ENCODE peak calls at places on chromosomes 4 and X, in eight cellular contexts. P is adipocyte, T is bronchial epithelial cell, J is mammary epithelial cell, N is AG10803, O is AG04449, V is PC-3, E is esophagus squamous epithelium. L is an unnamed sample.

GRCh38 chr4:176735300-176735699 is 57.4 kb downstream of the VEGFC start:
- DNase-seq in P (peak; percentile 47), T (peak; percentile 45), J (peak; percentile 22), N (peak; percentile 21), O (no peak), V (peak; percentile 70), E (no peak), L (no peak)

GRCh38 chrX:45824471-45824870 is 623.8 kb upstream of the DIPK2B start:
- DNase-seq in P (peak; percentile 88), T (peak; percentile 95), J (peak; percentile 98), N (peak; percentile 86), O (peak; percentile 70), V (peak; percentile 96), E (no peak), L (peak; percentile 69)

GRCh38 chr4:3791910-3792542 is 25.8 kb downstream of the ADRA2C start:
- DNase-seq in P (peak; percentile 36), T (peak; percentile 8), J (peak; percentile 29), N (no peak), O (no peak), V (peak; percentile 45), E (no peak), L (no peak)

GRCh38 chrX:153944140-153944799 is at the start of gene RENBP:
- DNase-seq in P (no peak), T (no peak), J (no peak), N (no peak), O (no peak), V (no peak), E (no peak), L (no peak)

GRCh38 chrX:15242899-15243555 is 26.9 kb downstream of the ASB9 start:
- DNase-seq in P (peak; percentile 75), T (peak; percentile 39), J (peak; percentile 43), N (peak; percentile 50), O (no peak), V (peak; percentile 76), E (no peak), L (peak; percentile 7)

GRCh38 chr4:83413676-83414075 is 41.9 kb downstream of the HELQ start:
- DNase-seq in P (no peak), T (peak; percentile 11), J (peak; percentile 6), N (peak; percentile 3), O (no peak), V (no peak), E (no peak), L (no peak)

GRCh38 chr4:84753318-84753972 is 170.5 kb downstream of the CDS1 start:
- DNase-seq in P (no peak), T (no peak), J (no peak), N (no peak), O (no peak), V (no peak), E (no peak), L (no peak)

GRCh38 chr4:53804719-53805118 is 213.4 kb upstream of the LNX1 start:
- DNase-seq in P (no peak), T (peak; percentile 37), J (peak; percentile 17), N (no peak), O (no peak), V (peak; percentile 70), E (no peak), L (no peak)

GRCh38 chr4:140641789-140642439 is 73.2 kb upstream of the UCP1 start:
- DNase-seq in P (no peak), T (no peak), J (peak; percentile 26), N (no peak), O (no peak), V (no peak), E (no peak), L (no peak)

GRCh38 chr4:161252520-161253141 is 911.2 kb downstream of the FSTL5 start:
- DNase-seq in P (peak; percentile 63), T (peak; percentile 38), J (peak; percentile 29), N (peak; percentile 9), O (no peak), V (peak; percentile 60), E (no peak), L (no peak)

GRCh38 chr4:135177323-135177722 is 975.7 kb upstream of the PABPC4L start:
- DNase-seq in P (peak; percentile 14), T (no peak), J (no peak), N (no peak), O (no peak), V (no peak), E (no peak), L (no peak)

GRCh38 chrX:72238183-72238582 is 644 bp downstream of the ERCC6L start:
- DNase-seq in P (no peak), T (no peak), J (no peak), N (no peak), O (no peak), V (peak; percentile 16), E (no peak), L (no peak)

GRCh38 chr4:104491396-104491821 is 3.3 kb downstream of the CXXC4 start:
- DNase-seq in P (peak; percentile 38), T (no peak), J (no peak), N (peak; percentile 0), O (no peak), V (no peak), E (no peak), L (no peak)

GRCh38 chrX:103531002-103531401 is 11.7 kb upstream of the RAB40A start:
- DNase-seq in P (peak; percentile 77), T (no peak), J (no peak), N (peak; percentile 79), O (peak; percentile 59), V (no peak), E (no peak), L (peak; percentile 66)

GRCh38 chr4:98733601-98734000 is 75.2 kb upstream of the TSPAN5 start:
- DNase-seq in P (no peak), T (no peak), J (no peak), N (no peak), O (no peak), V (no peak), E (no peak), L (no peak)

GRCh38 chr4:73729534-73730165 is 10.7 kb upstream of the CXCL8 start:
- DNase-seq in P (peak; percentile 92), T (peak; percentile 77), J (peak; percentile 84), N (peak; percentile 93), O (peak; percentile 63), V (peak; percentile 93), E (no peak), L (peak; percentile 52)

GRCh38 chr4:113823291-113823659 is 61.7 kb upstream of the CAMK2D start:
- DNase-seq in P (peak; percentile 39), T (no peak), J (no peak), N (peak; percentile 43), O (no peak), V (no peak), E (no peak), L (no peak)

GRCh38 chrX:2610246-2611170 is 80.6 kb upstream of the CD99 start:
- DNase-seq in P (peak; percentile 23), T (peak; percentile 12), J (no peak), N (peak; percentile 21), O (no peak), V (no peak), E (no peak), L (no peak)

GRCh38 chrX:132491191-132491590 is 2.4 kb upstream of the MBNL3 start:
- DNase-seq in P (no peak), T (peak; percentile 61), J (peak; percentile 65), N (no peak), O (no peak), V (peak; percentile 79), E (no peak), L (no peak)

GRCh38 chr4:70914631-70915030 is 12.5 kb downstream of the MOB1B start:
- DNase-seq in P (no peak), T (no peak), J (no peak), N (no peak), O (no peak), V (peak; percentile 23), E (no peak), L (no peak)
- H3K4me3 ChIP-seq in P (no peak overlapping the region), T (no peak overlapping the region), J (no peak overlapping the region), N (no peak overlapping the region), O (no peak overlapping the region), V (peak overlapping the region; percentile 65), E (no peak overlapping the region), L (no peak overlapping the region)

GRCh38 chr4:183285886-183286285 is 34.2 kb downstream of the CLDN22 start:
- DNase-seq in P (no peak), T (no peak), J (no peak), N (no peak), O (no peak), V (no peak), E (no peak), L (no peak)

GRCh38 chr4:183288955-183289354 is 31.1 kb downstream of the CLDN22 start:
- DNase-seq in P (no peak), T (no peak), J (no peak), N (no peak), O (no peak), V (peak; percentile 4), E (no peak), L (no peak)

GRCh38 chr4:183286590-183287308 is 33.3 kb downstream of the CLDN22 start:
- DNase-seq in P (no peak), T (no peak), J (no peak), N (no peak), O (no peak), V (no peak), E (no peak), L (no peak)

GRCh38 chr4:183287309-183287659 is 32.8 kb downstream of the CLDN22 start:
- DNase-seq in P (no peak), T (no peak), J (no peak), N (no peak), O (no peak), V (no peak), E (no peak), L (no peak)

GRCh38 chr4:183287677-183288076 is 32.4 kb downstream of the CLDN22 start:
- DNase-seq in P (no peak), T (no peak), J (no peak), N (no peak), O (no peak), V (no peak), E (no peak), L (no peak)
- H3K4me3 ChIP-seq in P (no peak overlapping the region), T (no peak overlapping the region), J (no peak overlapping the region), N (no peak overlapping the region), O (no peak overlapping the region), V (no peak overlapping the region), E (no peak overlapping the region), L (no peak overlapping the region)

GRCh38 chrX:136170109-136170800 is 22.9 kb downstream of the FHL1 start:
- DNase-seq in P (peak; percentile 52), T (no peak), J (no peak), N (peak; percentile 71), O (no peak), V (no peak), E (no peak), L (no peak)
- H3K4me3 ChIP-seq in P (peak overlapping the region; percentile 67), T (no peak overlapping the region), J (no peak overlapping the region), N (peak overlapping the region; percentile 33), O (no peak overlapping the region), V (no peak overlapping the region), E (no peak overlapping the region), L (peak overlapping the region; percentile 17)

DNA sequence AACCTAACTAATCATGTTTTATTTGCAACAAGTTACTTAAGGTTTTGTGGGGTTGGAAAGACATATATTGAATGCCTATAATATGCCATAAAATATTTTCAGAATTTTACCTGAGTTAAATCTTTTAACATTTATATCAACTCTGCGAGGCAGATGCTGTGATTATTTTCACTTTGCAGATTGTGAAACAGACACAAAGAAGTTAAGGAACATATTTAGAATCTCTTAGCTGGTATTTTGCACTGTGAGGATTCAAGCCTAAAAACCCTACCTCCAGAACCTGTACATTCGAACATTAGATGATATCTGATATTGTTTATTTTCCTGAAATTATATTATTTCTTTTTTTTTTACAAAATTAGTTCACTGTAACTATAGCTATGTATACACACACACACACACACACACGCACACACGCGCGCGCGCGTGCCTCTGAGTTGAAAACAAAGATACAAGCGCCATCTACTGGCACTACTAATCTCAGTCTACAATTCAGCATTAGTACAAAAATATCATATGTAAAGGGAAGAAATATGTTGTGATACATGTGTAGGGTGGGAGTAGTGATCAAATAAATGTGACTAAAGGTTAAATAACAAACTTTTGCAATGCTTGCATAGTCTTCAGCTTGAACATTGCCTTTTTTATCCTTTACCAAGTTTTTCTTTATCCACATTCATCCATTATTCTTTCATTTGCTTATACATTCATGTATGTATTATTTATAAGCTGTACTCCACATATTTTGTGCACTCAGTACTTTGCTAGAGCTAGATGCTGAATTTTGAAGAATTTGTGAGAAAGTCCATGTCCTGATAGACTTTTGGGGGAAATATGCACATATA is 61.5 kb downstream of the ANXA10 start:
- DNase-seq in P (peak; percentile 92), T (peak; percentile 53), J (peak; percentile 62), N (peak; percentile 82), O (no peak), V (peak; percentile 75), E (peak; percentile 13), L (peak; percentile 36)
- H3K4me3 ChIP-seq in P (peak overlapping the region; percentile 75), T (peak overlapping the region; percentile 20), J (peak overlapping the region; percentile 39), N (peak overlapping the region; percentile 2), O (no peak overlapping the region), V (peak overlapping the region; percentile 38), E (no peak overlapping the region), L (no peak overlapping the region)

L was measured in HFF-Myc.